ENCODE peak calls at places on chromosomes 2 and 18, in six cellular contexts. O is Right ventricle myocardium superior; J is NCI-H2081; G is stimulated activated naive B cell treated with anti-CD40 and anti-IgM and Interleukin-4, amounts not matched to agents 10 μg/mL and 1 μg/mL and 100 μg/mL, for 72 hours; B is activated gamma-delta T cell; C is HFFc6. Z is an unnamed sample.
A peak's percentile ranks its signal among the peaks of the same experiment; 100 is the strongest.

GRCh38 chr2:60413819-60414178 is 139.7 kb downstream of the BCL11A start:
- DNase-seq in O (no peak), J (no peak), G (peak; percentile 64), B (no peak), C (no peak), Z (no peak)

GRCh38 chr2:101012706-101013181 is 10.7 kb downstream of the RPL31 start:
- DNase-seq in O (no peak), J (peak; percentile 32), G (no peak), B (no peak), C (peak; percentile 47), Z (peak; percentile 51)

GRCh38 chr18:36412778-36413177 is 115.3 kb downstream of the FHOD3 start:
- DNase-seq in O (no peak), J (no peak), G (no peak), B (no peak), C (peak; percentile 26), Z (no peak)

GRCh38 chr2:174681983-174682577 is 82.2 kb downstream of the CHRNA1 start:
- DNase-seq in O (peak; percentile 66), J (no peak), G (peak; percentile 32), B (peak; percentile 34), C (no peak), Z (no peak)

GRCh38 chr18:77461062-77461693 is 211.5 kb downstream of the GALR1 start:
- DNase-seq in O (no peak), J (no peak), G (no peak), B (no peak), C (no peak), Z (no peak)

GRCh38 chr2:102063948-102064678 is 72.4 kb downstream of the IL1R2 start:
- DNase-seq in O (peak; percentile 90), J (no peak), G (no peak), B (no peak), C (peak; percentile 98), Z (no peak)

GRCh38 chr2:213227458-213227857 is 56.8 kb upstream of the SPAG16 start:
- DNase-seq in O (no peak), J (no peak), G (peak; percentile 50), B (no peak), C (no peak), Z (no peak)

GRCh38 chr2:94994063-94994913 is 31.2 kb upstream of the MAL start:
- DNase-seq in O (no peak), J (no peak), G (no peak), B (no peak), C (no peak), Z (no peak)

GRCh38 chr2:98040331-98040939 is 44.7 kb upstream of the TMEM131 start:
- DNase-seq in O (no peak), J (no peak), G (no peak), B (no peak), C (no peak), Z (no peak)

GRCh38 chr2:88500691-88501090 is 48.2 kb upstream of the FOXI3 start:
- DNase-seq in O (no peak), J (no peak), G (no peak), B (no peak), C (no peak), Z (no peak)

GRCh38 chr18:8367217-8367988 is 241.8 kb upstream of the RAB12 start:
- DNase-seq in O (peak; percentile 55), J (peak; percentile 78), G (peak; percentile 2), B (no peak), C (no peak), Z (peak; percentile 83)

GRCh38 chr2:159516241-159516758 is 100.0 kb downstream of the BAZ2B start:
- DNase-seq in O (no peak), J (peak; percentile 82), G (peak; percentile 5), B (no peak), C (peak; percentile 8), Z (peak; percentile 67)

GRCh38 chr18:25230658-25231326 is 121.2 kb downstream of the ZNF521 start:
- DNase-seq in O (peak; percentile 81), J (no peak), G (no peak), B (no peak), C (peak; percentile 74), Z (no peak)

GRCh38 chr18:21110667-21111350 is 804 bp downstream of the ROCK1 start:
- DNase-seq in O (peak; percentile 66), J (peak; percentile 10), G (peak; percentile 61), B (peak; percentile 53), C (no peak), Z (peak; percentile 28)

GRCh38 chr2:197784956-197785941 is at the start of gene BOLL:
- DNase-seq in O (no peak), J (no peak), G (no peak), B (peak; percentile 12), C (no peak), Z (no peak)

GRCh38 chr2:45117383-45117782 is 108.1 kb upstream of the SIX2 start:
- DNase-seq in O (no peak), J (no peak), G (no peak), B (no peak), C (no peak), Z (no peak)

GRCh38 chr2:45643543-45644542 is 7.6 kb upstream of the PRKCE start:
- DNase-seq in O (peak; percentile 83), J (peak; percentile 57), G (peak; percentile 63), B (peak; percentile 56), C (no peak), Z (peak; percentile 71)

GRCh38 chr2:132758995-132759394 is 89.0 kb upstream of the LYPD1 start:
- DNase-seq in O (no peak), J (no peak), G (no peak), B (no peak), C (no peak), Z (no peak)

GRCh38 chr2:228017784-228018183 is 146.4 kb downstream of the DAW1 start:
- DNase-seq in O (no peak), J (no peak), G (no peak), B (no peak), C (no peak), Z (no peak)

GRCh38 chr2:72013726-72014125 is 133.9 kb downstream of the CYP26B1 start:
- DNase-seq in O (no peak), J (no peak), G (no peak), B (no peak), C (no peak), Z (no peak)

GRCh38 chr2:220148849-220149248 is 521.4 kb downstream of the SLC4A3 start:
- DNase-seq in O (no peak), J (no peak), G (no peak), B (no peak), C (no peak), Z (no peak)